ENCODE peak calls at places on chromosomes 4 and X, in eight cellular contexts. One of them, this sample, is unnamed.

GRCh38 chrX:1417921-1418875 is 26.3 kb upstream of the SLC25A6 start:
- DNase-seq in fibroblast of lung: no peak
- DNase-seq in ascending aorta: no peak
- DNase-seq in GM23338: no peak
- DNase-seq in GM12865: no peak
- DNase-seq in cardiac muscle cell: no peak
- DNase-seq in fibroblast of pulmonary artery: no peak
- DNase-seq in A673: no peak
- DNase-seq in this sample: no peak

GRCh38 chrX:149962859-149963757 is 24.8 kb upstream of the EOLA2 start:
- DNase-seq in fibroblast of lung: peak; percentile 49
- DNase-seq in ascending aorta: no peak
- DNase-seq in GM23338: peak; percentile 61
- DNase-seq in GM12865: peak; percentile 31
- DNase-seq in cardiac muscle cell: peak; percentile 61
- DNase-seq in fibroblast of pulmonary artery: peak; percentile 73
- DNase-seq in A673: peak; percentile 76
- DNase-seq in this sample: peak; percentile 21

GRCh38 chr4:40750461-40751258 is 905 bp downstream of the NSUN7 start:
- DNase-seq in fibroblast of lung: peak; percentile 22
- DNase-seq in ascending aorta: no peak
- DNase-seq in GM23338: peak; percentile 89
- DNase-seq in GM12865: no peak
- DNase-seq in cardiac muscle cell: peak; percentile 29
- DNase-seq in fibroblast of pulmonary artery: no peak
- DNase-seq in A673: peak; percentile 8
- DNase-seq in this sample: no peak

GRCh38 chr4:20622701-20623100 is 77.6 kb upstream of the PACRGL start:
- DNase-seq in fibroblast of lung: no peak
- DNase-seq in ascending aorta: no peak
- DNase-seq in GM23338: no peak
- DNase-seq in GM12865: no peak
- DNase-seq in cardiac muscle cell: no peak
- DNase-seq in fibroblast of pulmonary artery: no peak
- DNase-seq in A673: no peak
- DNase-seq in this sample: no peak

GRCh38 chr4:56086073-56086521 is 137.4 kb downstream of the CEP135 start:
- DNase-seq in fibroblast of lung: no peak
- DNase-seq in ascending aorta: no peak
- DNase-seq in GM23338: peak; percentile 58
- DNase-seq in GM12865: no peak
- DNase-seq in cardiac muscle cell: peak; percentile 16
- DNase-seq in fibroblast of pulmonary artery: no peak
- DNase-seq in A673: peak; percentile 15
- DNase-seq in this sample: no peak

GRCh38 chr4:173231916-173232315 is 63.3 kb downstream of the GALNT7 start:
- DNase-seq in fibroblast of lung: peak; percentile 26
- DNase-seq in ascending aorta: no peak
- DNase-seq in GM23338: no peak
- DNase-seq in GM12865: peak; percentile 14
- DNase-seq in cardiac muscle cell: no peak
- DNase-seq in fibroblast of pulmonary artery: peak; percentile 46
- DNase-seq in A673: peak; percentile 55
- DNase-seq in this sample: no peak

GRCh38 chrX:53435997-53436396 is 1.8 kb upstream of the HSD17B10 start:
- DNase-seq in fibroblast of lung: peak; percentile 66
- DNase-seq in ascending aorta: no peak
- DNase-seq in GM23338: peak; percentile 79
- DNase-seq in GM12865: peak; percentile 78
- DNase-seq in cardiac muscle cell: peak; percentile 67
- DNase-seq in fibroblast of pulmonary artery: peak; percentile 72
- DNase-seq in A673: peak; percentile 83
- DNase-seq in this sample: peak; percentile 70

GRCh38 chr4:4260185-4260751 is 12.2 kb upstream of the TMEM128 start:
- DNase-seq in fibroblast of lung: peak; percentile 51
- DNase-seq in ascending aorta: no peak
- DNase-seq in GM23338: peak; percentile 26
- DNase-seq in GM12865: peak; percentile 63
- DNase-seq in cardiac muscle cell: no peak
- DNase-seq in fibroblast of pulmonary artery: peak; percentile 89
- DNase-seq in A673: peak; percentile 68
- DNase-seq in this sample: peak; percentile 51

GRCh38 chr4:109578846-109579245 is 18.8 kb downstream of the MCUB start:
- DNase-seq in fibroblast of lung: no peak
- DNase-seq in ascending aorta: no peak
- DNase-seq in GM23338: no peak
- DNase-seq in GM12865: no peak
- DNase-seq in cardiac muscle cell: no peak
- DNase-seq in fibroblast of pulmonary artery: no peak
- DNase-seq in A673: no peak
- DNase-seq in this sample: no peak

GRCh38 chrX:150508461-150509367 is 59.7 kb upstream of the MTM1 start:
- DNase-seq in fibroblast of lung: peak; percentile 21
- DNase-seq in ascending aorta: no peak
- DNase-seq in GM23338: peak; percentile 48
- DNase-seq in GM12865: no peak
- DNase-seq in cardiac muscle cell: no peak
- DNase-seq in fibroblast of pulmonary artery: peak; percentile 63
- DNase-seq in A673: no peak
- DNase-seq in this sample: no peak

GRCh38 chr4:152784490-152785195 is 4.9 kb downstream of the ARFIP1 start:
- DNase-seq in fibroblast of lung: peak; percentile 13
- DNase-seq in ascending aorta: no peak
- DNase-seq in GM23338: peak; percentile 72
- DNase-seq in GM12865: no peak
- DNase-seq in cardiac muscle cell: no peak
- DNase-seq in fibroblast of pulmonary artery: peak; percentile 54
- DNase-seq in A673: peak; percentile 92
- DNase-seq in this sample: no peak

GRCh38 chrX:13239272-13239671 is 80.6 kb downstream of the ATXN3L start:
- DNase-seq in fibroblast of lung: no peak
- DNase-seq in ascending aorta: no peak
- DNase-seq in GM23338: no peak
- DNase-seq in GM12865: no peak
- DNase-seq in cardiac muscle cell: no peak
- DNase-seq in fibroblast of pulmonary artery: no peak
- DNase-seq in A673: no peak
- DNase-seq in this sample: no peak

GRCh38 chr4:105679186-105679585 is 29.3 kb downstream of the INTS12 start:
- DNase-seq in fibroblast of lung: no peak
- DNase-seq in ascending aorta: no peak
- DNase-seq in GM23338: no peak
- DNase-seq in GM12865: no peak
- DNase-seq in cardiac muscle cell: no peak
- DNase-seq in fibroblast of pulmonary artery: no peak
- DNase-seq in A673: no peak
- DNase-seq in this sample: no peak

GRCh38 chrX:108541286-108541685 is 101.6 kb downstream of the COL4A5 start:
- DNase-seq in fibroblast of lung: no peak
- DNase-seq in ascending aorta: no peak
- DNase-seq in GM23338: peak; percentile 17
- DNase-seq in GM12865: no peak
- DNase-seq in cardiac muscle cell: no peak
- DNase-seq in fibroblast of pulmonary artery: no peak
- DNase-seq in A673: no peak
- DNase-seq in this sample: no peak

GRCh38 chrX:22585831-22586230 is 313.1 kb downstream of the CBLL2 start:
- DNase-seq in fibroblast of lung: no peak
- DNase-seq in ascending aorta: no peak
- DNase-seq in GM23338: no peak
- DNase-seq in GM12865: peak; percentile 0
- DNase-seq in cardiac muscle cell: no peak
- DNase-seq in fibroblast of pulmonary artery: no peak
- DNase-seq in A673: no peak
- DNase-seq in this sample: no peak

GRCh38 chr4:102575369-102576129 is 74.4 kb downstream of the NFKB1 start:
- DNase-seq in fibroblast of lung: peak; percentile 54
- DNase-seq in ascending aorta: no peak
- DNase-seq in GM23338: no peak
- DNase-seq in GM12865: no peak
- DNase-seq in cardiac muscle cell: no peak
- DNase-seq in fibroblast of pulmonary artery: no peak
- DNase-seq in A673: no peak
- DNase-seq in this sample: no peak

GRCh38 chr4:171169396-171169795 is 643.8 kb upstream of the GALNTL6 start:
- DNase-seq in fibroblast of lung: no peak
- DNase-seq in ascending aorta: no peak
- DNase-seq in GM23338: no peak
- DNase-seq in GM12865: no peak
- DNase-seq in cardiac muscle cell: no peak
- DNase-seq in fibroblast of pulmonary artery: no peak
- DNase-seq in A673: no peak
- DNase-seq in this sample: no peak

GRCh38 chr4:32215277-32215676 is 1495.1 kb downstream of the PCDH7 start:
- DNase-seq in fibroblast of lung: no peak
- DNase-seq in ascending aorta: no peak
- DNase-seq in GM23338: no peak
- DNase-seq in GM12865: no peak
- DNase-seq in cardiac muscle cell: no peak
- DNase-seq in fibroblast of pulmonary artery: no peak
- DNase-seq in A673: no peak
- DNase-seq in this sample: no peak

GRCh38 chrX:117429511-117429910 is 687.1 kb downstream of the KLHL13 start:
- DNase-seq in fibroblast of lung: no peak
- DNase-seq in ascending aorta: no peak
- DNase-seq in GM23338: no peak
- DNase-seq in GM12865: no peak
- DNase-seq in cardiac muscle cell: no peak
- DNase-seq in fibroblast of pulmonary artery: no peak
- DNase-seq in A673: no peak
- DNase-seq in this sample: no peak

GRCh38 chr4:138062929-138063328 is 179.2 kb downstream of the SLC7A11 start:
- DNase-seq in fibroblast of lung: peak; percentile 64
- DNase-seq in ascending aorta: no peak
- DNase-seq in GM23338: peak; percentile 60
- DNase-seq in GM12865: no peak
- DNase-seq in cardiac muscle cell: no peak
- DNase-seq in fibroblast of pulmonary artery: peak; percentile 68
- DNase-seq in A673: peak; percentile 22
- DNase-seq in this sample: no peak

GRCh38 chr4:24475756-24476155 is 108.6 kb downstream of the DHX15 start:
- DNase-seq in fibroblast of lung: no peak
- DNase-seq in ascending aorta: no peak
- DNase-seq in GM23338: peak; percentile 55
- DNase-seq in GM12865: no peak
- DNase-seq in cardiac muscle cell: no peak
- DNase-seq in fibroblast of pulmonary artery: no peak
- DNase-seq in A673: no peak
- DNase-seq in this sample: no peak

GRCh38 chr4:24471623-24472510 is 112.5 kb downstream of the DHX15 start:
- DNase-seq in fibroblast of lung: peak; percentile 30
- DNase-seq in ascending aorta: no peak
- DNase-seq in GM23338: peak; percentile 79
- DNase-seq in GM12865: no peak
- DNase-seq in cardiac muscle cell: peak; percentile 39
- DNase-seq in fibroblast of pulmonary artery: no peak
- DNase-seq in A673: peak; percentile 11
- DNase-seq in this sample: peak; percentile 47

GRCh38 chr4:24472514-24473308 is 111.6 kb downstream of the DHX15 start:
- DNase-seq in fibroblast of lung: peak; percentile 86
- DNase-seq in ascending aorta: peak; percentile 31
- DNase-seq in GM23338: peak; percentile 93
- DNase-seq in GM12865: peak; percentile 82
- DNase-seq in cardiac muscle cell: peak; percentile 93
- DNase-seq in fibroblast of pulmonary artery: peak; percentile 80
- DNase-seq in A673: peak; percentile 67
- DNase-seq in this sample: peak; percentile 87

GRCh38 chr4:24470681-24471622 is 113.4 kb downstream of the DHX15 start:
- DNase-seq in fibroblast of lung: peak; percentile 64
- DNase-seq in ascending aorta: no peak
- DNase-seq in GM23338: peak; percentile 60
- DNase-seq in GM12865: peak; percentile 21
- DNase-seq in cardiac muscle cell: peak; percentile 66
- DNase-seq in fibroblast of pulmonary artery: peak; percentile 50
- DNase-seq in A673: peak; percentile 52
- DNase-seq in this sample: peak; percentile 78

GRCh38 chr4:24473309-24473721 is 111.0 kb downstream of the DHX15 start:
- DNase-seq in fibroblast of lung: peak; percentile 54
- DNase-seq in ascending aorta: no peak
- DNase-seq in GM23338: peak; percentile 58
- DNase-seq in GM12865: no peak
- DNase-seq in cardiac muscle cell: peak; percentile 42
- DNase-seq in fibroblast of pulmonary artery: peak; percentile 36
- DNase-seq in A673: peak; percentile 32
- DNase-seq in this sample: no peak
- TF ChIP-seq CTCF in fibroblast of lung: peak; percentile 25
- TF ChIP-seq CTCF in ascending aorta: no peak
- TF ChIP-seq CTCF in GM23338: peak; percentile 33
- TF ChIP-seq CTCF in GM12865: no peak
- TF ChIP-seq CTCF in cardiac muscle cell: no peak
- TF ChIP-seq CTCF in fibroblast of pulmonary artery: no peak
- TF ChIP-seq CTCF in A673: no peak
- TF ChIP-seq CTCF in this sample: no peak

GRCh38 chr4:7703669-7704068 is 236.0 kb downstream of the AFAP1 start:
- DNase-seq in fibroblast of lung: no peak
- DNase-seq in ascending aorta: no peak
- DNase-seq in GM23338: no peak
- DNase-seq in GM12865: peak; percentile 9
- DNase-seq in cardiac muscle cell: no peak
- DNase-seq in fibroblast of pulmonary artery: no peak
- DNase-seq in A673: no peak
- DNase-seq in this sample: no peak
- TF ChIP-seq CTCF in fibroblast of lung: no peak
- TF ChIP-seq CTCF in ascending aorta: no peak
- TF ChIP-seq CTCF in GM23338: peak; percentile 3
- TF ChIP-seq CTCF in GM12865: no peak
- TF ChIP-seq CTCF in cardiac muscle cell: no peak
- TF ChIP-seq CTCF in fibroblast of pulmonary artery: no peak
- TF ChIP-seq CTCF in A673: no peak
- TF ChIP-seq CTCF in this sample: no peak

DNA sequence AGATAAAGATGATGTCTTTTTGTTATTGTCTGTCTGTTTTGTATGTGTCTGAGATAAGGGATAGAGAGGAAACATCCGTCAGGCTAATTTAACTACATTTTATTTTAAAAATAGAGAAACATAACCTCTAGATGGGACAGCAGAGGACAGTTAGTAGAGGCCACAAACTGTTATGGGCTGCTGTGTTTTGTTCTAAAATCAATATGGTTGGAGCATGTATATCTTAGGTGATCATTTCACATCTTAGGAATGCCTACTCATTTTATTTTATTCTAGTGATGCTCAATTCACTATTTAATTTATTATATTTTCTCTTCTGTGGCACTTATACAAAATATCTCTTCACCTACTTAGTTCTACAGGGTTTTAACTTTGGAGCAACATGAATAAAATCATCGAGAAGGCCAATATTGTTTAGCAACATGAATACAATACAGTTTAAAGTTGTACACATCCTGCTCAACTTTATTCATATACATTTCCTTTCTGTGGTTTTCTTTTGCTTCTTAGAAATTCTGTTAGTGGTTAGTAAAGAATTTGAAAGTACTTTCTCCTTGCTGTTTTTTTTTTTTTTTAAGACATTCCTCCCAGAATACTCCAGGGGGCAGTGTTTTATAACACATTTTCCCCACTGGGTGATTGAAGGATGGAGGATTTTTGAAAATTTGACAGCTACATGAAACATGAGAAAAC is 392.9 kb downstream of the UNC5C start:
- DNase-seq in fibroblast of lung: peak; percentile 60
- DNase-seq in ascending aorta: no peak
- DNase-seq in GM23338: peak; percentile 62
- DNase-seq in GM12865: peak; percentile 32
- DNase-seq in cardiac muscle cell: peak; percentile 33
- DNase-seq in fibroblast of pulmonary artery: peak; percentile 62
- DNase-seq in A673: peak; percentile 42
- DNase-seq in this sample: peak; percentile 41
- TF ChIP-seq CTCF in fibroblast of lung: peak; percentile 56
- TF ChIP-seq CTCF in ascending aorta: peak; percentile 65
- TF ChIP-seq CTCF in GM23338: peak; percentile 50
- TF ChIP-seq CTCF in GM12865: peak; percentile 31
- TF ChIP-seq CTCF in cardiac muscle cell: peak; percentile 72
- TF ChIP-seq CTCF in fibroblast of pulmonary artery: peak; percentile 65
- TF ChIP-seq CTCF in A673: peak; percentile 62
- TF ChIP-seq CTCF in this sample: peak; percentile 23

GRCh38 chr4:168550071-168550766 is 53.4 kb downstream of the PALLD start:
- DNase-seq in fibroblast of lung: peak; percentile 57
- DNase-seq in ascending aorta: no peak
- DNase-seq in GM23338: peak; percentile 28
- DNase-seq in GM12865: no peak
- DNase-seq in cardiac muscle cell: no peak
- DNase-seq in fibroblast of pulmonary artery: no peak
- DNase-seq in A673: peak; percentile 60
- DNase-seq in this sample: no peak
- TF ChIP-seq CTCF in fibroblast of lung: no peak
- TF ChIP-seq CTCF in ascending aorta: no peak
- TF ChIP-seq CTCF in GM23338: peak; percentile 40
- TF ChIP-seq CTCF in GM12865: no peak
- TF ChIP-seq CTCF in cardiac muscle cell: no peak
- TF ChIP-seq CTCF in fibroblast of pulmonary artery: no peak
- TF ChIP-seq CTCF in A673: peak; percentile 31
- TF ChIP-seq CTCF in this sample: no peak